ENCODE peak calls at places on chromosomes 5 and 9, in eight cellular contexts. B is activated CD4-positive, CD25-positive, alpha-beta regulatory T cell treated with anti-CD3 and anti-CD28 coated beads, Interleukin-2, amount 50 U/mL, for 72 hours; R is NCI-H1105 treated with DMSO at 0.1 percent for 48 hours; E is D341Med; T is EH; K is nucleus accumbens; P is left colon; U is H4. Z is an unnamed sample.

GRCh38 chr9:96877269-96877668 is 23.0 kb upstream of the ZNF782 start:
- DNase-seq in K (no peak), B (no peak), P (no peak), R (no peak), T (no peak), U (no peak), E (no peak), Z (no peak)

GRCh38 chr9:96052703-96053102 is 177.2 kb downstream of the ERCC6L2 start:
- DNase-seq in T (no peak), K (no peak), R (no peak), P (no peak), U (no peak), E (no peak), B (no peak), Z (no peak)

GRCh38 chr5:172932313-172933017 is 26.8 kb upstream of the RPL26L1 start:
- DNase-seq in P (peak), U (peak), B (peak), T (peak), R (peak), E (peak), K (peak), Z (peak)

GRCh38 chr5:59640411-59640810 is 253.1 kb downstream of the PDE4D start:
- DNase-seq in R (no peak), K (no peak), B (no peak), T (peak), E (no peak), U (no peak), P (no peak), Z (no peak)

GRCh38 chr9:121921444-121921843 is 171.7 kb downstream of the TTLL11 start:
- DNase-seq in K (no peak), P (no peak), E (peak), R (no peak), T (no peak), U (no peak), B (no peak), Z (no peak)

GRCh38 chr9:122158202-122158601 is 1.4 kb downstream of the NDUFA8 start:
- DNase-seq in T (peak), K (no peak), E (peak), B (no peak), U (peak), R (peak), P (peak), Z (no peak)

GRCh38 chr5:133423618-133424282 is 188.6 kb downstream of the FSTL4 start:
- DNase-seq in R (peak), U (peak), P (peak), T (peak), B (peak), E (peak), K (peak), Z (peak)

GRCh38 chr9:6780690-6781089 is 22.9 kb downstream of the KDM4C start:
- DNase-seq in E (no peak), R (no peak), U (no peak), K (no peak), T (peak), B (no peak), P (no peak), Z (no peak)

GRCh38 chr5:81763294-81763928 is 12.5 kb upstream of the SSBP2 start:
- DNase-seq in P (no peak), R (no peak), E (no peak), K (no peak), U (no peak), T (no peak), B (no peak), Z (no peak)

GRCh38 chr5:39399135-39400036 is 25.4 kb downstream of the DAB2 start:
- DNase-seq in B (no peak), P (no peak), U (peak), T (peak), E (no peak), R (no peak), K (no peak), Z (no peak)

Z was measured in omental fat pad.